ENCODE peak calls at places on chromosomes 11 and 22, in six cellular contexts. U, Z, B, L, M and E are unnamed samples.

GRCh38 chr22:20027966-20028854 is 7.3 kb downstream of the TANGO2 start:
- DNase-seq in U (no peak), Z (no peak), B (no peak), L (no peak), M (no peak), E (no peak)

GRCh38 chr11:69285091-69285490 is 8.9 kb upstream of the MYEOV start:
- DNase-seq in U (no peak), Z (no peak), B (no peak), L (no peak), M (no peak), E (no peak)

GRCh38 chr11:117185739-117186430 is 7.3 kb downstream of the SIDT2 start:
- DNase-seq in U (peak; percentile 28), Z (no peak), B (no peak), L (no peak), M (no peak), E (no peak)

GRCh38 chr11:75968021-75968685 is 153.1 kb downstream of the UVRAG start:
- DNase-seq in U (no peak), Z (no peak), B (no peak), L (no peak), M (no peak), E (no peak)

GRCh38 chr11:66882540-66882939 is 25.7 kb downstream of the LRFN4 start:
- DNase-seq in U (no peak), Z (no peak), B (no peak), L (no peak), M (no peak), E (no peak)

GRCh38 chr11:113647856-113648255 is 58.3 kb downstream of the TMPRSS5 start:
- DNase-seq in U (no peak), Z (no peak), B (no peak), L (no peak), M (no peak), E (no peak)

GRCh38 chr22:17749605-17750395 is 24.5 kb downstream of the BID start:
- DNase-seq in U (no peak), Z (no peak), B (no peak), L (no peak), M (no peak), E (no peak)

GRCh38 chr11:121895919-121896318 is 220.1 kb downstream of the BLID start:
- DNase-seq in U (no peak), Z (no peak), B (no peak), L (no peak), M (no peak), E (no peak)

GRCh38 chr11:28086569-28086968 is 21.4 kb downstream of the KIF18A start:
- DNase-seq in U (no peak), Z (no peak), B (no peak), L (no peak), M (no peak), E (no peak)

GRCh38 chr11:67376421-67376820 is 3.0 kb upstream of the CLCF1 start:
- DNase-seq in U (no peak), Z (no peak), B (no peak), L (no peak), M (no peak), E (no peak)

GRCh38 chr22:39684702-39685281 is 114.2 kb downstream of the CACNA1I start:
- DNase-seq in U (no peak), Z (no peak), B (no peak), L (no peak), M (no peak), E (no peak)

GRCh38 chr11:36053314-36053713 is 109.5 kb downstream of the LDLRAD3 start:
- DNase-seq in U (no peak), Z (no peak), B (no peak), L (no peak), M (no peak), E (no peak)

GRCh38 chr11:2273311-2273710 is 2.9 kb upstream of the ASCL2 start:
- DNase-seq in U (no peak), Z (no peak), B (no peak), L (no peak), M (no peak), E (no peak)
- H3K27me3 ChIP-seq in U (peaks cover 2% of the 10 kb centered on the region), Z (no peaks in the 10 kb centered on the region), B (peaks cover 39% of the 10 kb centered on the region), L (peaks cover 19% of the 10 kb centered on the region), M (peaks cover 23% of the 10 kb centered on the region), E (peaks cover 19% of the 10 kb centered on the region)

DNA sequence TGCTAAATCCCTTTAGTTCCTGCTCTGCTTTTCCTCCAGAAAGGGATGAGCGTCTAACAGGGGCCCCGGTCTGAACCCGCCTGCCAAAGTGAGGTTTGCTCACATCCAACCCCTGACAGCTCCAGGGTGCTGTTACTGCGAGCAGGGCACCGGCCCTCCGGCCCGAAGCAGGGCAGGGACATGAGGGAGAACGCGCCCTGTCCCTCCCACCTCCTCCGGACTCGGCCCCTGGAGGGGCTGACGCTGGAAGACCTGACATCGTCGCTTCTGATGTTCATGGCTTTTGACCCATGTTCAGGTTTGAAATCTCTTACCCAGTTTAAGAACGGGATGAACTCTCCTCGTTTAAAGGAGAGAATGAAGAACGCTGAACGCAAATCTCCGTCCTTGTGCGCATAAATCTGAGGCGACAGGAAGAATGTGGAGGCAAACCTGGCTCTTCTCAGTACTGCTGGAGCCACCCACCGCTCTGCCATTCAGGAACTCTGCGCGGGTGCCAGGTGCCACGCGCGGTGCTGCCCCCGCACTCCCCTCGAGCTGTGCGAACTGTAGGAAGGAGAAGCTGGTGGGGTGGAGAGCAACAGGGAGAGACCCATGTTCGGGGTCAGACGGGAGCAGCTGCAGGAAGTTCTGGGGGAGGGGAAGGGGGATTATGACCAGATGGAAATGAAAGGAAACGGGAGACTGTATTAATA is 819 bp upstream of the EEF1G start:
- DNase-seq in U (no peak), Z (peak; percentile 40), B (no peak), L (no peak), M (peak; percentile 67), E (no peak)
- TF ChIP-seq GABPA in U (no peak), Z (no peak), B (no peak), L (no peak), M (no peak), E (no peak)

DNA sequence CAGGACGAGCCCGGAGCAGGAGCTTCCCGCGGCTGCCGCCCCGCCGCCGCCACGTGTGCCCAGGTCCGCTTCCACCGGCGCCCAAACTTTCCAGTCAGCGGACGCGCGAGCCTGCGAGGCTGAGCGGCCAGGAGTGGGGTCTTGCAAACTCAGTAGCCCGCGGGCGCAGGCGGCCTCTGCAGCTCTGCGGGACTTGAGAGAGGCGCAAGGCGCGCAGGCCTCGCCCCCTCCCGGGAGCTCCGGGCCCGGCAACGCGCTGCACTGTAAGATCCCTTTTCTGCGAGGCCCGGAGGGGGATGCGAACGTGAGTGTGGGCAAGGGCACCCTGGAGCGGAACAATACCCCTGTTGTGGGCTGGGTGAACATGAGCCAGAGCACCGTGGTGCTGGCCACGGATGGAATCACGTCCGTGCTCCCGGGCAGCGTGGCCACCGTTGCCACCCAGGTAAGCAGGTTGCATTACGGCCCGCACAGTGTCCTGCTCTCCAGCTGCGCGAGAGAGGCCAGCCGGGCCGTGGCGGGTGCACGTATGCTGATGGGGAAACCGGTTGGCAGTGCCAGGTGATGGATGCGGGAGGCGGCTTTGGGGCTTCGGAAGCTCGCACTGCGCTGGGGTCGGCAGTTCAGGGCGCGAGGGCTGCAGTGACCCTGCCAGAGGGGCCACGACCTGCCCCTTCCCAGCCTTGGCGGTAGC is 2.0 kb downstream of the SLC6A5 start:
- DNase-seq in U (no peak), Z (no peak), B (no peak), L (no peak), M (no peak), E (no peak)
- H3K27me3 ChIP-seq in U (peaks cover 11% of the 10 kb centered on the region), Z (peaks cover 59% of the 10 kb centered on the region), B (peaks cover 81% of the 10 kb centered on the region), L (peaks cover 54% of the 10 kb centered on the region), M (no peaks in the 10 kb centered on the region), E (peaks cover 84% of the 10 kb centered on the region)

DNA sequence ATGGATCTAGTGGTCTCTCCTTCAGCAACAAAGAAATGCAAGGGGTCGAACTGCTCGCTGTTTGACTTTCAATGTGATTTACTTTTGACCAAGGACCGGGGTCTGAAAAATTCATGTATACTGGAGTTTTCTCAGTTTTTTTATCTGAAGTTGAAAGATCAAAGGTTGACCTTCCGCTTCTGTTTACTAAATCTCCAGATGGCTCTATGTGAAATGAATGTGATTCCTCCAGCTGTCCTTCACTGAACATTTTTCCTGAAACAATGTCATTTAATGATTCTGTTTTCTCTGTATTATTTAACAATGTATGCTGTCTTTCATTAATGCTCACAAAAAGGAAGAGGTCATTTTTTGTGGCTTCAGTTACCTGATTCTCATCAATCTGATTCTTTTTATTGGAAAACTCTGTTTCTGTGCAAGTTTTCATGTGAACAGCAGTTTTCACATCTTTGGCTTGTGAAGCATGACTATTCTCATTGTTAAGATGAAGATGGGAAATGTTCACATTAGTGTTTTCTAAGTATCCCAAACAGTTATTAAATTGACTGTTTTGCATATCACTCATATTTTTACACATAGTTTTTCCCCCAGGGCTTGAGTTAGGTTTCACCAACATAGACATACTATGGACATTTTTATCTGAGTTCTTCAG is 30.0 kb downstream of the EIF3M start:
- DNase-seq in U (peak; percentile 15), Z (no peak), B (peak; percentile 35), L (no peak), M (no peak), E (no peak)
- TF ChIP-seq GABPA in U (no peak), Z (no peak), B (no peak), L (no peak), M (no peak), E (no peak)